ENCODE peak calls at places on chromosomes 12 and 14, in six cellular contexts. Z is aorta, B is small intestine, C is AG10803, F is DMS79 treated with DMSO at 0.1 percent for 48 hours, H is HT1080. O is an unnamed sample.

GRCh38 chr12:86719381-86719780 is 463.2 kb upstream of the MGAT4C start:
- DNase-seq in B (no peak), C (peak), Z (no peak), H (peak), F (no peak), O (no peak)

GRCh38 chr14:38404100-38404541 is 148.2 kb upstream of the CLEC14A start:
- DNase-seq in B (no peak), C (peak), Z (no peak), H (peak), F (no peak), O (no peak)

GRCh38 chr14:102898298-102898697 is 24.2 kb upstream of the AMN start:
- DNase-seq in B (no peak), F (no peak), C (no peak), H (no peak), Z (no peak), O (no peak)

GRCh38 chr14:98724734-98725133 is 547.3 kb downstream of the BCL11B start:
- DNase-seq in H (no peak), Z (no peak), F (no peak), B (no peak), C (no peak), O (no peak)

GRCh38 chr12:10365716-10366433 is 24.0 kb downstream of the KLRK1 start:
- DNase-seq in B (peak), Z (no peak), H (no peak), C (peak), F (peak), O (no peak)

GRCh38 chr14:92925446-92925845 is 2.5 kb downstream of the CHGA start:
- DNase-seq in F (no peak), Z (no peak), C (no peak), B (no peak), H (no peak), O (no peak)

GRCh38 chr12:115638753-115639666 is 638.5 kb downstream of the MED13L start:
- DNase-seq in H (no peak), F (peak), B (peak), Z (no peak), C (no peak), O (no peak)

GRCh38 chr14:89422181-89422951 is 5.3 kb upstream of the FOXN3 start:
- DNase-seq in F (no peak), B (peak), Z (no peak), C (no peak), H (no peak), O (no peak)

GRCh38 chr14:72662213-72662612 is 231.7 kb downstream of the DPF3 start:
- DNase-seq in F (no peak), C (no peak), Z (no peak), H (no peak), B (no peak), O (no peak)

GRCh38 chr12:118680361-118680963 is 300.9 kb upstream of the SRRM4 start:
- DNase-seq in B (peak), Z (no peak), H (peak), C (no peak), F (no peak), O (peak)

GRCh38 chr12:115963030-115963480 is 314.4 kb downstream of the MED13L start:
- DNase-seq in H (peak), C (peak), F (no peak), Z (no peak), B (no peak), O (no peak)

GRCh38 chr12:27686147-27686546 is 10.1 kb upstream of the REP15 start:
- DNase-seq in F (no peak), B (no peak), H (no peak), Z (no peak), C (no peak), O (no peak)

GRCh38 chr12:121729021-121729420 is 16.5 kb downstream of the TMEM120B start:
- DNase-seq in C (no peak), H (no peak), F (no peak), Z (no peak), B (no peak), O (no peak)

GRCh38 chr12:52321433-52321832 is 235 bp upstream of the KRT83 start:
- DNase-seq in F (peak), B (no peak), C (no peak), H (no peak), Z (no peak), O (peak)

GRCh38 chr12:1916396-1917171 is 1.9 kb downstream of the CACNA2D4 start:
- DNase-seq in H (no peak), F (peak), B (no peak), Z (peak), C (no peak), O (no peak)

O was measured in kidney.